ENCODE peak calls at places on chromosomes 6 and 20, in four cellular contexts. V is RPMI8226, M is bronchial epithelial cell, Z is NCI-H1417. J is an unnamed sample.

GRCh38 chr6:42295181-42295580 is 77.5 kb upstream of the MRPS10 start:
- DNase-seq in V (no peak), Z (no peak), M (no peak), J (no peak)

GRCh38 chr6:159959165-159959975 is 9.5 kb upstream of the IGF2R start:
- DNase-seq in V (peak; percentile 69), M (no peak), Z (no peak), J (peak; percentile 70)

GRCh38 chr20:38113401-38114325 is 51.4 kb downstream of the TGM2 start:
- DNase-seq in V (peak; percentile 55), Z (no peak), M (no peak), J (peak; percentile 90)

GRCh38 chr6:25105070-25105925 is 169.5 kb upstream of the RIPOR2 start:
- DNase-seq in Z (no peak), M (peak; percentile 18), V (no peak), J (no peak)

GRCh38 chr6:13425971-13426931 is 61.1 kb downstream of the GFOD1 start:
- DNase-seq in M (peak; percentile 84), Z (no peak), V (no peak), J (no peak)

GRCh38 chr20:41854765-41855164 is 236.6 kb upstream of the CHD6 start:
- DNase-seq in Z (no peak), V (no peak), M (peak; percentile 42), J (no peak)

GRCh38 chr20:36435799-36436541 is 105.3 kb upstream of the MYL9 start:
- DNase-seq in V (peak; percentile 81), Z (peak; percentile 80), M (peak; percentile 66), J (peak; percentile 26)

GRCh38 chr20:9889270-9889981 is 50.5 kb upstream of the PAK5 start:
- DNase-seq in Z (no peak), M (no peak), V (peak; percentile 64), J (no peak)

GRCh38 chr20:54657268-54657826 is 182.0 kb downstream of the DOK5 start:
- DNase-seq in Z (no peak), M (no peak), V (no peak), J (no peak)

GRCh38 chr6:105319331-105319730 is 83.6 kb downstream of the PREP start:
- DNase-seq in M (peak; percentile 26), Z (no peak), V (no peak), J (no peak)

GRCh38 chr6:135496805-135497411 is 632 bp downstream of the AHI1 start:
- DNase-seq in M (peak; percentile 10), V (peak; percentile 9), Z (no peak), J (no peak)

GRCh38 chr6:132058975-132059374 is 107.8 kb upstream of the CCN2 start:
- DNase-seq in M (no peak), Z (no peak), V (no peak), J (no peak)

GRCh38 chr6:82076855-82077254 is 170.7 kb downstream of the IBTK start:
- DNase-seq in V (no peak), Z (no peak), M (no peak), J (no peak)